ENCODE peak calls at places on chromosomes 7 and 10, in seven cellular contexts. N, V, K, W, M, X and O are unnamed samples.

GRCh38 chr10:96228408-96229019 is 42.9 kb downstream of the BLNK start:
- DNase-seq in V (no peak), K (no peak), N (no peak), W (no peak), M (no peak), X (no peak), O (no peak)

GRCh38 chr10:17562572-17562971 is 54.6 kb downstream of the HACD1 start:
- DNase-seq in X (peak; percentile 31), W (peak; percentile 19), M (no peak), K (no peak), N (no peak), V (no peak), O (no peak)

GRCh38 chr7:1123721-1124120 is 35.8 kb downstream of the GPER1 start:
- DNase-seq in V (no peak), W (no peak), N (no peak), K (no peak), M (no peak), X (peak; percentile 87), O (no peak)

GRCh38 chr7:40008218-40008815 is 58.3 kb downstream of the CDK13 start:
- DNase-seq in W (no peak), M (no peak), X (no peak), V (no peak), N (no peak), K (peak; percentile 7), O (no peak)

GRCh38 chr10:129771576-129772471 is 192.2 kb downstream of the EBF3 start:
- DNase-seq in N (peak; percentile 67), M (no peak), X (no peak), W (no peak), K (no peak), V (peak; percentile 51), O (no peak)

GRCh38 chr7:157276731-157277562 is 59.9 kb upstream of the DNAJB6 start:
- DNase-seq in W (no peak), M (no peak), X (no peak), V (peak; percentile 75), K (no peak), N (no peak), O (no peak)

GRCh38 chr7:96479015-96479645 is 157.2 kb upstream of the SLC25A13 start:
- DNase-seq in W (no peak), X (no peak), V (no peak), M (no peak), N (no peak), K (no peak), O (no peak)

GRCh38 chr10:68330852-68331454 is 911 bp upstream of the HNRNPH3 start:
- DNase-seq in X (peak; percentile 24), K (no peak), W (peak; percentile 27), M (no peak), V (peak; percentile 81), N (peak; percentile 89), O (no peak)

GRCh38 chr10:19570991-19571390 is 245.2 kb upstream of the PLXDC2 start:
- DNase-seq in M (no peak), V (no peak), K (no peak), N (no peak), X (no peak), W (no peak), O (no peak)

GRCh38 chr10:28738200-28738599 is 60.9 kb downstream of the BAMBI start:
- DNase-seq in X (peak; percentile 58), K (no peak), N (no peak), V (no peak), W (no peak), M (peak; percentile 8), O (no peak)

DNA sequence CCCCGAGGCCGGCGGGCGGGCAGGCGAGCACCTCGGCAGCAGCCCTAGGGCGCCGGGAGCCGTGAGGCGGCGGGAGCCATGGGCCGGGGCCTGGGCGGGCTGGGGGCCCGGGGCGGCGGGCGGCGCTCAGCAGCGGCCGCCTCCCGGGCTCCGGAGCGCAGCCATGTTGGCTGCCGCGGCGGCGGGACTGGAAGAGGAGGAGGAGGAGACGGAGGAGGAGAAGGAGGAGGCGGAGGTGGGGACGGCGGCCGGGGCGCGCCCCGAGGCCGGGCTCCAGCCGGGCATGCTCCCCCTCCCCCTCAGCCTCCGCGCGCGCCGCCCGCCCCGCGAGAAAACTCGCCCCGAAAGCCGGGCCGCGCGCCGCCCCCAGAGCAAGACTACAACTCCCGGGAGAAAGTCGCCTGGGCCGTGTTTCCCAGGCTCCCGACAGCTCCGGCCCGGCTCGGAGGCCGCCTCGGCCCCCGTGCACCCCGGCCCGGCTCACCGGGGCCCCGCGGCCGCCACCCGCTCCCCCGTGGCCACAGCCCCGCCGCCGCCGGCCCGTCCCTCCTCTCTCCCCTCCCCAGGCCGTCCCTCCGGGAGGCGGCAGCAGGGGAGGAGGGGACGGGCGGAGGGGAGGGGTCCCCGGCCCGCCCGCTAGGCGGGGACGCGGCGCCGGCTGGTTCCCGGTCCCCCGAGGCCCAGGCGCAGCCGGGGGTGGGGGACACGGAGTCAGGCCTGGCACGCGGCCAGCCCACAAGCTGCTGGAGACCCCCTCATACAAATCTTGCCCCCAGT is at the start of gene DLG5:
- DNase-seq in K (no peak), V (peak; percentile 79), W (peak; percentile 76), X (peak; percentile 65), M (no peak), N (no peak), O (no peak)
- TF ChIP-seq POLR2AphosphoS5 in K (peak; percentile 43), V (no peak), W (no peak), X (peak; percentile 31), M (peak; percentile 74), N (no peak), O (no peak)

DNA sequence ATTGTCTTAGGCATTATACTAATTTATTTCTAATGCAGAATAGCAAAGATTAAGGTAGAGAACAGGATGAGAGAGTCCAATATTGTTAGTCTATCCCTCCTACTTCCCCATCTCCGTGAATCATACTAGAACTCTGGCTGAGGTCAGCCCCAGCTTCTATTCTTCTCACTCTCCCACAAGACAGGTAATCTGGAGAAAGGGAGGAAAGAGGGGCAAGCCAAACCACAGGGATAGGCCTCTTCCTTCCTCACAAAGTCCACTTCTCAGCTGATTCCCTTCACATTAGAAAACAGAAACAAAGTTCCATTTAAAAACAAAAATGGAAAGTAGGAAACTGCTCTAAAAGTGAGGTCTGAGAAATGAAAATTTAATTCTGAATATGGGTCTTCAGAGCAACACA is 117.5 kb upstream of the LAMB4 start:
- DNase-seq in N (no peak), X (no peak), K (no peak), M (no peak), W (no peak), V (no peak), O (no peak)
- TF ChIP-seq POLR2AphosphoS5 in N (no peak), X (no peak), K (no peak), M (no peak), W (no peak), V (no peak), O (no peak)

GRCh38 chr7:28570113-28570969 is 158.0 kb downstream of the CREB5 start:
- DNase-seq in X (no peak), N (no peak), W (no peak), K (no peak), V (no peak), M (no peak), O (no peak)
- TF ChIP-seq POLR2AphosphoS5 in X (no peak), N (no peak), W (no peak), K (no peak), V (no peak), M (no peak), O (no peak)

DNA sequence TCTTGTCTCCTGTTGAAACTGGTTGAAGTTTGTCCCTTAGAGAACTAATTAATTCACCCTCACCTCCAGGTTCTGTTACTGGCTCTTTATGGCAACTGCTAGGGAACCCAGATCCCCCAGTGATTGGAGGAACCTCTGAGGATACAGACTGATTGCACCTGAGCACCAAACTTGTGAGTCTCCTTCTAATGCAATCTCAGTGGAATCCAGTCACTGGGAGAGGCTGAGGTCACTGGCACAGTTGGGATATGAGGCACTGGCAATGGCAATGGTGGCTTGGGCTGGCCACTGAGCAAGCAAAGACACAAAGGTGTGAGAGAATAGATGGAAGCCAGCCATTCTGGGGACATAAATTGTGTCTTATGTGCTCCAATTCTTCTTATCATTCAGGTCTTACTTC is 5.3 kb upstream of the DGKI start:
- DNase-seq in X (no peak), W (no peak), V (no peak), N (no peak), K (no peak), M (no peak), O (no peak)
- TF ChIP-seq POLR2AphosphoS5 in X (no peak), W (no peak), V (no peak), N (no peak), K (no peak), M (no peak), O (no peak)

DNA sequence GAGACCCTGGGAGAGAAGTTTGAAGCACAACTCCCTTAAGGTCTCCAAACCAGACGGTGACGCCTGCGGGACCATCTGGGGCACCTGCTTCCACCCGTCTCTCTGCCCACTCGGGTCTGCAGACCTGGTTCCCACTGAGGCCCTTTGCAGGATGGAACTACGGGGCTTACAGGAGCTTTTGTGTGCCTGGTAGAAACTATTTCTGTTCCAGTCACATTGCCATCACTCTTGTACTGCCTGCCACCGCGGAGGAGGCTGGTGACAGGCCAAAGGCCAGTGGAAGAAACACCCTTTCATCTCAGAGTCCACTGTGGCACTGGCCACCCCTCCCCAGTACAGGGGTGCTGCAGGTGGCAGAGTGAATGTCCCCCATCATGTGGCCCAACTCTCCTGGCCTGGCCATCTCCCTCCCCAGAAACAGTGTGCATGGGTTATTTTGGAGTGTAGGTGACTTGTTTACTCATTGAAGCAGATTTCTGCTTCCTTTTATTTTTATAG is 10.8 kb downstream of the SERPINE1 start:
- DNase-seq in N (no peak), M (no peak), K (no peak), W (no peak), V (no peak), X (no peak), O (no peak)
- TF ChIP-seq POLR2AphosphoS5 in N (no peak), M (no peak), K (no peak), W (no peak), V (no peak), X (no peak), O (no peak)

DNA sequence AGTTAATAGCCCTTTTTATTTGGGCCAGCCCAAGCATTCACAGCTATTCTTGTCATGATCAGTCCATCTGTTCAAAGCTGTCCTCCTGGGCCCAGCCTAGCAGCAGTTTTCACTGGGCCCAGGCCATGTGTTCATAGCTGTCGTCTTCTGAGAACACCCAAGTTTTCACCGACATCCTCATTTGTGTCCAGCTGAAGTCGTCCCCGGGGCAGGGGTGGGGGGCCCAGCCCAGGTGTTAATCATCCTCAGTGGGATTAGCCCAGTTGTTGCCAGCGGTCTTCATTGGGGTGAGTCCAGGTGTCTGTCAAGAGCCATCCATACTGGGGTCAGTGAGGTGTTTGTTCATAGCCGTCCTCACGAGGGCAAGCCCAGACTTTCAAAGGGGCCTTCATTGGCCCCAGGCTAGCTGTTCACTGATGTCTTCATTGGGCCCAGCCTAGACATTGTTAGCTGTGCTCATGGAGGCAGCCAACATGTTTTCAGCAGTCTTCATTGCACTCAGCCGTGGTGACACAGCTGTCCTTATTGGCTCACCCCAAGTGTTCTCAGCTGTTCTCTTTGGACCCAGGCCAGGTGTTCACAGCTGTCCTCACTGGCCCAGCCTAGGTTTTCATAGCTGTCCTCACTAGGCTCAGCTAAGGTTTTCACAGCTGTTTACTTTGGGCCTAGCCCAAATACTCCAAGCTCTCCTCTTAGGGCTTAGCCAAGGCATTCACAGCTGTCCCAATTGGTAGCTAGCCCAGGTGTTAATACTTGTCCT is 10.0 kb downstream of the FRG2B start:
- DNase-seq in X (no peak), N (no peak), M (no peak), W (no peak), K (no peak), V (no peak), O (no peak)
- TF ChIP-seq POLR2AphosphoS5 in X (no peak), N (no peak), M (no peak), W (no peak), K (no peak), V (no peak), O (no peak)

GRCh38 chr10:88386878-88387773 is 196.0 kb downstream of the RNLS start:
- DNase-seq in K (no peak), M (peak; percentile 43), N (no peak), V (no peak), W (no peak), X (peak; percentile 76), O (peak; percentile 40)
- TF ChIP-seq POLR2AphosphoS5 in K (no peak), M (no peak), N (no peak), V (no peak), W (no peak), X (no peak), O (no peak)